ENCODE peak calls at places on chromosome 10, in seven cellular contexts. K is activated CD4-positive, alpha-beta memory T cell treated with anti-CD3 and anti-CD28 coated beads for 36 hours; M is NCI-H1436; Q is psoas muscle; R is T-helper 1 cell; B is GM18507; J is posterior vena cava. O is an unnamed sample.
A peak's percentile ranks its signal among the peaks of the same experiment; 100 is the strongest.

GRCh38 chr10:80382989-80383388 is 25.4 kb upstream of the PRXL2A start:
- DNase-seq in Q (peak; percentile 22), M (no peak), K (peak; percentile 54), R (peak; percentile 15), B (peak; percentile 37), J (no peak), O (no peak)

GRCh38 chr10:132351611-132352010 is 19.6 kb downstream of the LRRC27 start:
- DNase-seq in M (no peak), J (peak; percentile 56), B (no peak), Q (no peak), R (no peak), K (no peak), O (no peak)

GRCh38 chr10:104049497-104050250 is 36.0 kb downstream of the COL17A1 start:
- DNase-seq in K (no peak), B (no peak), Q (no peak), M (no peak), J (no peak), R (no peak), O (no peak)

GRCh38 chr10:119281581-119282071 is 74.3 kb downstream of the GRK5 start:
- DNase-seq in Q (peak; percentile 81), J (peak; percentile 90), M (no peak), B (no peak), R (no peak), K (no peak), O (no peak)

GRCh38 chr10:91668935-91669334 is 36.1 kb upstream of the PPP1R3C start:
- DNase-seq in R (no peak), M (no peak), B (no peak), K (no peak), J (no peak), Q (no peak), O (no peak)

GRCh38 chr10:108662975-108663374 is 1260.3 kb downstream of the XPNPEP1 start:
- DNase-seq in B (no peak), K (no peak), R (no peak), M (no peak), Q (no peak), J (no peak), O (no peak)

GRCh38 chr10:29039091-29039490 is 249.8 kb upstream of the LYZL1 start:
- DNase-seq in R (no peak), Q (no peak), B (no peak), J (no peak), M (no peak), K (no peak), O (no peak)

GRCh38 chr10:111962951-111963350 is 220.6 kb downstream of the GPAM start:
- DNase-seq in R (no peak), Q (no peak), K (no peak), J (no peak), M (no peak), B (no peak), O (no peak)

GRCh38 chr10:8043569-8044306 is 10.8 kb upstream of the GATA3 start:
- DNase-seq in J (peak; percentile 69), M (no peak), B (no peak), R (no peak), Q (peak; percentile 12), K (peak; percentile 71), O (no peak)

GRCh38 chr10:112580267-112580666 is 133.3 kb downstream of the VTI1A start:
- DNase-seq in M (no peak), R (no peak), K (no peak), J (no peak), Q (no peak), B (no peak), O (no peak)

GRCh38 chr10:132497788-132498561 is 39.6 kb upstream of the INPP5A start:
- DNase-seq in Q (no peak), B (no peak), K (no peak), R (no peak), J (peak; percentile 65), M (no peak), O (no peak)

O was measured in NCI-H187 treated with DMSO at 0.1 percent for 48 hours.